ENCODE peak calls at places on chromosomes 3 and 15, in four cellular contexts. O, Q, N and D are unnamed samples.

GRCh38 chr15:90142216-90143175 is 40.2 kb upstream of the IDH2 start:
- DNase-seq in O (no peak), Q (no peak), N (peak; percentile 61), D (no peak)

GRCh38 chr3:16140116-16140893 is 34.2 kb upstream of the GALNT15 start:
- DNase-seq in O (no peak), Q (peak; percentile 36), N (no peak), D (peak; percentile 88)

GRCh38 chr3:177596248-177596821 is 399.1 kb upstream of the TBL1XR1 start:
- DNase-seq in O (no peak), Q (no peak), N (no peak), D (no peak)

GRCh38 chr3:151347432-151347831 is 18.1 kb upstream of the P2RY13 start:
- DNase-seq in O (no peak), Q (peak; percentile 32), N (no peak), D (peak; percentile 32)

GRCh38 chr15:22942306-22942855 is 37.8 kb downstream of the CYFIP1 start:
- DNase-seq in O (no peak), Q (no peak), N (no peak), D (no peak)

GRCh38 chr3:23826382-23827061 is 20.8 kb downstream of the UBE2E1 start:
- DNase-seq in O (no peak), Q (no peak), N (no peak), D (peak; percentile 82)

GRCh38 chr3:15822281-15822680 is 24.5 kb upstream of the ANKRD28 start:
- DNase-seq in O (no peak), Q (no peak), N (no peak), D (no peak)

GRCh38 chr15:59255647-59256380 is 49.2 kb downstream of the LDHAL6B start:
- DNase-seq in O (no peak), Q (no peak), N (no peak), D (no peak)

GRCh38 chr3:18580268-18580667 is 155.1 kb upstream of the SATB1 start:
- DNase-seq in O (no peak), Q (no peak), N (no peak), D (no peak)

GRCh38 chr3:159169828-159170227 is 368.0 kb downstream of the MFSD1 start:
- DNase-seq in O (no peak), Q (no peak), N (no peak), D (no peak)

GRCh38 chr3:53796161-53796560 is 50.1 kb downstream of the CHDH start:
- DNase-seq in O (no peak), Q (peak; percentile 78), N (no peak), D (peak; percentile 84)

GRCh38 chr3:197212290-197212689 is 86.1 kb downstream of the DLG1 start:
- DNase-seq in O (no peak), Q (no peak), N (no peak), D (no peak)

GRCh38 chr15:66498501-66499386 is 1.2 kb upstream of the SNAPC5 start:
- DNase-seq in O (no peak), Q (no peak), N (no peak), D (no peak)

GRCh38 chr15:70033109-70033508 is 64.6 kb downstream of the TLE3 start:
- DNase-seq in O (no peak), Q (no peak), N (no peak), D (no peak)

GRCh38 chr15:51075364-51075763 is 19.3 kb downstream of the TNFAIP8L3 start:
- DNase-seq in O (no peak), Q (peak; percentile 72), N (no peak), D (no peak)

GRCh38 chr3:104438761-104439160 is 927.9 kb upstream of the ALCAM start:
- DNase-seq in O (no peak), Q (no peak), N (no peak), D (no peak)

GRCh38 chr3:72255736-72256559 is 471.0 kb upstream of the PROK2 start:
- DNase-seq in O (no peak), Q (peak; percentile 37), N (peak; percentile 9), D (peak; percentile 93)
- TF ChIP-seq CTCF in O (no peak), Q (no peak), N (no peak), D (no peak)

GRCh38 chr3:70712449-70713082 is 400.1 kb upstream of the MDFIC2 start:
- DNase-seq in O (no peak), Q (no peak), N (no peak), D (no peak)

GRCh38 chr3:70722018-70722417 is 409.6 kb upstream of the MDFIC2 start:
- DNase-seq in O (no peak), Q (no peak), N (no peak), D (no peak)

GRCh38 chr3:70716832-70717231 is 404.4 kb upstream of the MDFIC2 start:
- DNase-seq in O (no peak), Q (peak; percentile 34), N (no peak), D (no peak)
- TF ChIP-seq CTCF in O (peak; percentile 25), Q (peak; percentile 49), N (no peak), D (no peak)

GRCh38 chr15:55627730-55628368 is 39.7 kb upstream of the PYGO1 start:
- DNase-seq in O (peak; percentile 67), Q (no peak), N (no peak), D (peak; percentile 90)
- TF ChIP-seq CTCF in O (no peak), Q (no peak), N (no peak), D (no peak)

GRCh38 chr3:88005066-88005465 is 53.7 kb downstream of the CGGBP1 start:
- DNase-seq in O (no peak), Q (no peak), N (no peak), D (no peak)
- TF ChIP-seq CTCF in O (peak; percentile 15), Q (peak; percentile 12), N (peak; percentile 53), D (no peak)

DNA sequence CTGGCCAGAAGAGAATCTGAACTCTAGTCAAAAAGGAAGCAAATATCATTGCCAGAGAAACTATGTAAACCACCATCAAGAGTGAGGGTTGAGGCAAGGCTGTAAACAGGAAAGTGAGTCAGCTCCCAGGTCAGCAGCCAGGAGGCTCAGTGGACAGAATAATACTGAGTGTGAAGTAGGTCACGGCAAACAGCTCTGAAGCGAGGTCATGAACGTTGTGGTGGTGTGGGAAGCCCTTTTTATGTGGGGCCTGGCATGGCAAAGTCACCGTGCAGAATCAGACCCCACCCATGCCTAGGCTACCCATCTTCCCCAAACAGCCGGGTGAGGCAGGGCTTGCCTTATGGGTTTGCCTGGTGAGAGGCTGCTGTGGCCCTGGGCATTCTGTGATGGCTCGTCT is 43.9 kb downstream of the THBS1 start:
- DNase-seq in O (no peak), Q (peak; percentile 71), N (peak; percentile 61), D (peak; percentile 87)
- TF ChIP-seq CTCF in O (no peak), Q (no peak), N (no peak), D (no peak)

GRCh38 chr3:141231101-141231922 is at the start of gene PXYLP1:
- DNase-seq in O (peak; percentile 94), Q (peak; percentile 95), N (peak; percentile 91), D (peak; percentile 88)
- TF ChIP-seq CTCF in O (peak; percentile 84), Q (peak; percentile 94), N (peak; percentile 38), D (no peak)

GRCh38 chr3:101813817-101814440 is 34.9 kb downstream of the NXPE3 start:
- DNase-seq in O (no peak), Q (no peak), N (no peak), D (no peak)
- TF ChIP-seq CTCF in O (peak; percentile 40), Q (peak; percentile 52), N (peak; percentile 73), D (no peak)

GRCh38 chr3:187259171-187259570 is 32.4 kb downstream of the MASP1 start:
- DNase-seq in O (no peak), Q (no peak), N (no peak), D (no peak)
- TF ChIP-seq CTCF in O (no peak), Q (no peak), N (no peak), D (no peak)